ENCODE peak calls at places on chromosomes 12 and 14, in four cellular contexts. One of them, this sample, is unnamed.

GRCh38 chr14:76958975-76959710 is 69.4 kb downstream of the IRF2BPL start:
- DNase-seq in SK-N-SH: peak
- DNase-seq in HCT116: peak
- DNase-seq in GM12878: peak
- DNase-seq in this sample: no peak

GRCh38 chr12:122322501-122322900 is 56.2 kb upstream of the VPS33A start:
- DNase-seq in SK-N-SH: no peak
- DNase-seq in HCT116: no peak
- DNase-seq in GM12878: no peak
- DNase-seq in this sample: no peak

GRCh38 chr14:77302926-77303325 is 17.8 kb downstream of the POMT2 start:
- DNase-seq in SK-N-SH: no peak
- DNase-seq in HCT116: peak
- DNase-seq in GM12878: no peak
- DNase-seq in this sample: no peak

GRCh38 chr14:24578558-24578957 is 2.5 kb upstream of the CTSG start:
- DNase-seq in SK-N-SH: no peak
- DNase-seq in HCT116: no peak
- DNase-seq in GM12878: no peak
- DNase-seq in this sample: no peak

GRCh38 chr12:10392394-10392930 is 2.6 kb upstream of the KLRK1 start:
- DNase-seq in SK-N-SH: no peak
- DNase-seq in HCT116: peak
- DNase-seq in GM12878: peak
- DNase-seq in this sample: peak

GRCh38 chr12:92899388-92900001 is 29.6 kb downstream of the EEA1 start:
- DNase-seq in SK-N-SH: peak
- DNase-seq in HCT116: peak
- DNase-seq in GM12878: no peak
- DNase-seq in this sample: peak

GRCh38 chr14:52267501-52268190 is at the start of gene PTGDR:
- DNase-seq in SK-N-SH: peak
- DNase-seq in HCT116: no peak
- DNase-seq in GM12878: no peak
- DNase-seq in this sample: no peak

GRCh38 chr14:91911474-91912032 is 35.9 kb downstream of the FBLN5 start:
- DNase-seq in SK-N-SH: peak
- DNase-seq in HCT116: peak
- DNase-seq in GM12878: peak
- DNase-seq in this sample: peak

GRCh38 chr14:55911794-55912193 is 206.4 kb upstream of the PELI2 start:
- DNase-seq in SK-N-SH: no peak
- DNase-seq in HCT116: no peak
- DNase-seq in GM12878: no peak
- DNase-seq in this sample: no peak

GRCh38 chr14:76539130-76539529 is 163.2 kb downstream of the ESRRB start:
- DNase-seq in SK-N-SH: no peak
- DNase-seq in HCT116: no peak
- DNase-seq in GM12878: no peak
- DNase-seq in this sample: no peak

GRCh38 chr12:1590083-1590979 is 4.0 kb downstream of the FBXL14 start:
- DNase-seq in SK-N-SH: no peak
- DNase-seq in HCT116: no peak
- DNase-seq in GM12878: no peak
- DNase-seq in this sample: no peak

GRCh38 chr12:4418913-4419312 is 26.7 kb downstream of the FGF6 start:
- DNase-seq in SK-N-SH: no peak
- DNase-seq in HCT116: no peak
- DNase-seq in GM12878: no peak
- DNase-seq in this sample: no peak
- TF ChIP-seq JUND in SK-N-SH: no peak
- TF ChIP-seq JUND in HCT116: no peak
- TF ChIP-seq JUND in GM12878: no peak
- TF ChIP-seq JUND in this sample: no peak

GRCh38 chr14:61065671-61066070 is 84.6 kb downstream of the SLC38A6 start:
- DNase-seq in SK-N-SH: no peak
- DNase-seq in HCT116: no peak
- DNase-seq in GM12878: no peak
- DNase-seq in this sample: no peak
- TF ChIP-seq JUND in SK-N-SH: no peak
- TF ChIP-seq JUND in HCT116: no peak
- TF ChIP-seq JUND in GM12878: no peak
- TF ChIP-seq JUND in this sample: no peak

DNA sequence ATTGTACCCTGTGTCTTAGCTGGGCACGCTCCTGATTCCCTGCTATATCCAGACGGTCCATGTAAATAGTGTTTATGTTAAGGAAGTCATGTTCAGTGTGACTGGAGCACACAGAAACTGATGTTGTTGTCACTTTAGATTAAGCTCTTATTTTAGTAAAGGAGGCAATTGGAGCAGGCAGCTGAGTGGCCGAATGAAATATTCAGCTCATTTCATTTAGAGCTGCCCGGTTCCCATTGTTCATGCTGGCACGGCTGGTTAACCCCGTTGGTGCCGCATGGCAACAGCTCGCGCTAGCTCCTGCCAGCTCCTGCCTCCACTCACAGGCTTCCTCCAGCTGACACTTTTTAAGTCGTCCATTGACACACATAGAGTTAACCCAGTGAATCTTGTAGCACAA is 446.8 kb upstream of the SOX5 start:
- DNase-seq in SK-N-SH: no peak
- DNase-seq in HCT116: no peak
- DNase-seq in GM12878: no peak
- DNase-seq in this sample: no peak
- TF ChIP-seq JUND in SK-N-SH: no peak
- TF ChIP-seq JUND in HCT116: no peak
- TF ChIP-seq JUND in GM12878: no peak
- TF ChIP-seq JUND in this sample: no peak

GRCh38 chr12:118271199-118271598 is 101.5 kb downstream of the TAOK3 start:
- DNase-seq in SK-N-SH: no peak
- DNase-seq in HCT116: no peak
- DNase-seq in GM12878: no peak
- DNase-seq in this sample: peak

GRCh38 chr12:118274066-118274465 is 98.6 kb downstream of the TAOK3 start:
- DNase-seq in SK-N-SH: no peak
- DNase-seq in HCT116: no peak
- DNase-seq in GM12878: no peak
- DNase-seq in this sample: no peak

DNA sequence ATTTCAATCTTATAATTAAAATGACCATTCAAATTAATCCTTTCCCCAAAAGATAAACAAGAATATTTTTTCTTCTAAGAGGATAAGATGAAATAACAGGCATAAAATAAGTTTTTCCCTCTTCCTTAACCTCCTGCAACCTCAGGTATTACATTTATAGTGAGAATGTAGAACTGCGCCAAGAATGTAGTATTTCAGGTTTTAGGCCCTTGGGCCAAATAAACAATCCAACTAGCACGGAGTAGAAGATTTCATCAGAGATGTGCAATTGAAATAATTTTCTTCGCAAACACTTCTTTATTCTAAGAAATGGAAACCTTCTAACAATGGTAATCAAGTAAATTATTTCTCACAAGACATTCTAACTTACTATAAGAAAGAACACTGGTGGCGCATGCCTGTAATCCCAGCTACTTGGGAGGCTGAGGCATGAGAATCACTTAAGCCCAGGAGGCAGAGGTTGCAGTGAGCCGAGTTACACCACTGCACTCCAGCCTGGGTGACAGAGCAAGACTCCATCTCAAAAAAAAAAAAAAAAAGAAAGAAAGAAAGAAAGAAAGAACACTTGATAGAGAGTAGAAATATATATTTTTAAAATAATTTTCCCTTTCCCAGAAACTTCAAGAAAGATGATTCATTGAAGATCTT is 100.8 kb downstream of the TAOK3 start:
- DNase-seq in SK-N-SH: no peak
- DNase-seq in HCT116: no peak
- DNase-seq in GM12878: no peak
- DNase-seq in this sample: peak
- TF ChIP-seq JUND in SK-N-SH: no peak
- TF ChIP-seq JUND in HCT116: peak
- TF ChIP-seq JUND in GM12878: no peak
- TF ChIP-seq JUND in this sample: peak

This sample was measured in T47D.